ENCODE peak calls at places on chromosome 19, in ten cellular contexts. H is cardiac muscle cell; U is T-cell; C is Peyer's patch; Z is B cell; T is nucleus accumbens; L is stimulated activated CD4-positive, alpha-beta T cell treated with anti-CD3 and anti-CD28 coated beads, Interleukin-15, amount 100 ng/mL, for 1 hour; G is RPMI7951; V is thoracic aorta; J is EL. Y is an unnamed sample.

GRCh38 chr19:5308471-5309437 is 31.9 kb downstream of the PTPRS start:
- DNase-seq in Z (no peak), H (peak; percentile 94), U (no peak), L (no peak), G (peak; percentile 41), J (peak; percentile 56), C (no peak), T (peak; percentile 80), V (peak; percentile 41), Y (no peak)

GRCh38 chr19:1355258-1355973 is 28.3 kb upstream of the NDUFS7 start:
- DNase-seq in Z (no peak), H (peak; percentile 37), L (no peak), J (no peak), U (no peak), C (no peak), G (peak; percentile 20), T (peak; percentile 65), V (no peak), Y (no peak)

GRCh38 chr19:38425810-38426466 is at the start of gene RASGRP4:
- DNase-seq in Z (peak; percentile 49), V (no peak), U (peak; percentile 47), T (no peak), G (no peak), H (peak; percentile 4), L (no peak), C (peak; percentile 44), J (no peak), Y (no peak)

GRCh38 chr19:46303702-46304397 is 7.0 kb downstream of the HIF3A start:
- DNase-seq in G (no peak), T (peak; percentile 64), H (peak; percentile 65), Z (no peak), V (no peak), L (no peak), J (no peak), U (no peak), C (no peak), Y (no peak)

GRCh38 chr19:54439174-54439851 is 9.7 kb upstream of the LENG8 start:
- DNase-seq in H (peak; percentile 61), J (no peak), L (no peak), U (no peak), G (peak; percentile 28), T (peak; percentile 75), Z (no peak), V (no peak), C (no peak), Y (no peak)

GRCh38 chr19:18297308-18297707 is 15.9 kb upstream of the JUND start:
- DNase-seq in C (no peak), G (peak; percentile 16), J (peak; percentile 52), L (no peak), U (no peak), H (peak; percentile 35), Z (no peak), T (no peak), V (no peak), Y (no peak)

GRCh38 chr19:18435185-18435841 is 2.6 kb downstream of the ISYNA1 start:
- DNase-seq in T (no peak), U (no peak), L (no peak), V (no peak), Z (no peak), G (no peak), J (no peak), C (no peak), H (no peak), Y (no peak)

GRCh38 chr19:38856813-38857212 is 7.0 kb upstream of the HNRNPL start:
- DNase-seq in T (no peak), C (no peak), V (no peak), U (no peak), J (no peak), Z (no peak), H (no peak), L (no peak), G (no peak), Y (no peak)

GRCh38 chr19:3270908-3271307 is 46.4 kb downstream of the CELF5 start:
- DNase-seq in G (peak; percentile 68), U (peak; percentile 39), V (no peak), C (no peak), H (peak; percentile 55), L (peak; percentile 21), Z (no peak), J (peak; percentile 49), T (peak; percentile 86), Y (peak; percentile 11)

GRCh38 chr19:3137139-3137538 is 1.3 kb downstream of the GNA15 start:
- DNase-seq in J (no peak), V (no peak), T (no peak), Z (no peak), G (no peak), H (peak; percentile 76), L (no peak), U (no peak), C (no peak), Y (no peak)

GRCh38 chr19:6211632-6212402 is 68.0 kb downstream of the MLLT1 start:
- DNase-seq in G (no peak), V (no peak), Z (no peak), C (no peak), U (no peak), T (no peak), H (no peak), L (no peak), J (no peak), Y (no peak)

GRCh38 chr19:53991224-53992113 is at the start of gene CACNG6:
- DNase-seq in Z (no peak), C (no peak), J (peak; percentile 31), T (no peak), G (no peak), V (no peak), L (no peak), U (no peak), H (peak; percentile 60), Y (no peak)

GRCh38 chr19:46385636-46386035 is 27.7 kb downstream of the CCDC8 start:
- DNase-seq in J (no peak), V (no peak), L (no peak), U (no peak), G (no peak), H (no peak), T (no peak), C (no peak), Z (no peak), Y (no peak)

GRCh38 chr19:32718286-32718685 is 1.3 kb upstream of the TDRD12 start:
- DNase-seq in J (no peak), L (no peak), H (no peak), G (no peak), V (no peak), C (no peak), T (peak; percentile 6), Z (no peak), U (no peak), Y (no peak)

GRCh38 chr19:53132231-53132991 is at the start of gene ZNF415:
- DNase-seq in G (peak; percentile 78), L (no peak), Z (peak; percentile 84), U (peak; percentile 56), C (peak; percentile 68), V (peak; percentile 25), H (peak; percentile 83), J (peak; percentile 81), T (peak; percentile 82), Y (no peak)

GRCh38 chr19:44998025-44998424 is 3.2 kb upstream of the RELB start:
- DNase-seq in Z (no peak), V (no peak), H (no peak), U (no peak), G (no peak), C (no peak), L (no peak), J (no peak), T (no peak), Y (no peak)

GRCh38 chr19:45716314-45717130 is 14.2 kb downstream of the FBXO46 start:
- DNase-seq in H (peak; percentile 46), J (no peak), C (peak; percentile 40), Z (no peak), V (no peak), U (no peak), G (no peak), L (peak; percentile 14), T (no peak), Y (peak; percentile 11)

GRCh38 chr19:34353546-34353945 is 11.4 kb upstream of the GPI start:
- DNase-seq in C (no peak), Z (no peak), H (no peak), J (no peak), U (no peak), V (no peak), T (no peak), G (no peak), L (no peak), Y (no peak)

GRCh38 chr19:48490980-48491792 is 20.4 kb downstream of the LMTK3 start:
- DNase-seq in G (no peak), H (no peak), C (peak; percentile 56), L (no peak), Z (peak; percentile 64), U (peak; percentile 65), T (no peak), J (no peak), V (no peak), Y (peak; percentile 44)

GRCh38 chr19:7658219-7658686 is 10.6 kb upstream of the RETN start:
- DNase-seq in H (no peak), C (peak; percentile 63), J (no peak), T (peak; percentile 59), V (no peak), G (no peak), L (no peak), Z (peak; percentile 77), U (peak; percentile 44), Y (no peak)

GRCh38 chr19:48445256-48445605 is 552 bp upstream of the GRWD1 start:
- DNase-seq in Z (no peak), L (no peak), U (no peak), G (peak; percentile 91), V (no peak), J (peak; percentile 79), H (peak; percentile 96), T (peak; percentile 46), C (no peak), Y (peak; percentile 7)

GRCh38 chr19:19657397-19657783 is 6.1 kb downstream of the ATP13A1 start:
- DNase-seq in Z (no peak), V (no peak), J (no peak), L (no peak), G (no peak), C (no peak), T (peak; percentile 27), U (no peak), H (peak; percentile 14), Y (no peak)

GRCh38 chr19:52230685-52231084 is 38.7 kb upstream of the ZNF766 start:
- DNase-seq in J (no peak), U (no peak), T (no peak), Z (no peak), L (no peak), G (no peak), C (no peak), V (no peak), H (no peak), Y (no peak)

GRCh38 chr19:13557756-13558398 is 51.6 kb upstream of the CACNA1A start:
- DNase-seq in H (no peak), T (no peak), J (no peak), C (no peak), V (no peak), U (no peak), G (no peak), Z (no peak), L (no peak), Y (no peak)

GRCh38 chr19:5017235-5017634 is 48.3 kb downstream of the KDM4B start:
- DNase-seq in V (no peak), T (no peak), J (no peak), Z (no peak), U (no peak), H (no peak), L (no peak), C (no peak), G (peak; percentile 9), Y (no peak)